ENCODE peak calls at places on chromosomes 2 and 18, in ten cellular contexts. A is transverse colon, J is Caco-2, O is GM23338, W is fibroblast of pulmonary artery, Z is uterus, I is foreskin fibroblast, B is GM12864, L is GM10248, Y is dorsolateral prefrontal cortex. R is an unnamed sample.

GRCh38 chr18:13530879-13531387 is 195.4 kb downstream of the FAM210A start:
- DNase-seq in A (peak; percentile 62), J (no peak), O (peak; percentile 50), W (peak; percentile 55), Z (peak; percentile 61), I (peak; percentile 14), B (no peak), L (peak; percentile 48), Y (peak; percentile 48), R (no peak)

GRCh38 chr18:79476031-79476917 is 80.5 kb downstream of the NFATC1 start:
- DNase-seq in A (no peak), J (no peak), O (no peak), W (no peak), Z (no peak), I (no peak), B (no peak), L (no peak), Y (no peak), R (no peak)

GRCh38 chr2:229081411-229081810 is 189.7 kb downstream of the PID1 start:
- DNase-seq in A (no peak), J (no peak), O (peak; percentile 8), W (no peak), Z (no peak), I (peak; percentile 55), B (no peak), L (no peak), Y (no peak), R (no peak)

GRCh38 chr2:122210898-122211605 is 455.6 kb downstream of the TSN start:
- DNase-seq in A (no peak), J (no peak), O (no peak), W (no peak), Z (no peak), I (no peak), B (no peak), L (no peak), Y (no peak), R (no peak)

GRCh38 chr2:191916826-191917225 is 69.9 kb upstream of the CAVIN2 start:
- DNase-seq in A (no peak), J (no peak), O (no peak), W (no peak), Z (no peak), I (no peak), B (no peak), L (no peak), Y (no peak), R (no peak)

GRCh38 chr2:46387886-46388515 is 90.8 kb downstream of the EPAS1 start:
- DNase-seq in A (no peak), J (no peak), O (no peak), W (no peak), Z (peak; percentile 6), I (no peak), B (no peak), L (no peak), Y (no peak), R (no peak)

GRCh38 chr2:174654429-174654941 is 56.9 kb upstream of the WIPF1 start:
- DNase-seq in A (no peak), J (no peak), O (no peak), W (peak; percentile 46), Z (no peak), I (no peak), B (no peak), L (no peak), Y (no peak), R (no peak)

GRCh38 chr18:46702399-46702798 is 45.4 kb upstream of the LOXHD1 start:
- DNase-seq in A (no peak), J (no peak), O (no peak), W (no peak), Z (no peak), I (no peak), B (no peak), L (no peak), Y (peak; percentile 89), R (no peak)

GRCh38 chr18:32773187-32773712 is 427 bp upstream of the KLHL14 start:
- DNase-seq in A (no peak), J (no peak), O (no peak), W (no peak), Z (no peak), I (no peak), B (no peak), L (no peak), Y (no peak), R (no peak)

GRCh38 chr2:236731767-236732580 is 162.3 kb downstream of the ACKR3 start:
- DNase-seq in A (peak; percentile 49), J (no peak), O (no peak), W (peak; percentile 79), Z (peak; percentile 66), I (no peak), B (no peak), L (no peak), Y (peak; percentile 70), R (no peak)

GRCh38 chr2:206250041-206250897 is 24.2 kb upstream of the ZDBF2 start:
- DNase-seq in A (no peak), J (no peak), O (peak; percentile 70), W (peak; percentile 17), Z (no peak), I (no peak), B (no peak), L (peak; percentile 49), Y (no peak), R (no peak)

GRCh38 chr2:130374587-130375290 is 18.9 kb downstream of the PTPN18 start:
- DNase-seq in A (no peak), J (no peak), O (no peak), W (peak; percentile 44), Z (no peak), I (peak; percentile 44), B (no peak), L (no peak), Y (no peak), R (no peak)

GRCh38 chr2:24834733-24835395 is 41.6 kb downstream of the CENPO start:
- DNase-seq in A (no peak), J (no peak), O (no peak), W (no peak), Z (no peak), I (no peak), B (no peak), L (no peak), Y (no peak), R (no peak)

GRCh38 chr2:24831736-24832421 is 38.7 kb downstream of the CENPO start:
- DNase-seq in A (no peak), J (peak; percentile 30), O (no peak), W (no peak), Z (no peak), I (no peak), B (no peak), L (no peak), Y (peak; percentile 40), R (no peak)

GRCh38 chr2:24832526-24832925 is 39.3 kb downstream of the CENPO start:
- DNase-seq in A (no peak), J (no peak), O (no peak), W (no peak), Z (no peak), I (no peak), B (no peak), L (no peak), Y (no peak), R (no peak)

GRCh38 chr2:24833821-24834732 is 40.9 kb downstream of the CENPO start:
- DNase-seq in A (no peak), J (no peak), O (no peak), W (no peak), Z (no peak), I (no peak), B (no peak), L (no peak), Y (no peak), R (no peak)

GRCh38 chr2:24832991-24833671 is 39.9 kb downstream of the CENPO start:
- DNase-seq in A (no peak), J (no peak), O (no peak), W (no peak), Z (no peak), I (no peak), B (no peak), L (no peak), Y (no peak), R (no peak)
- TF ChIP-seq CTCF in A (no peak), J (no peak), O (no peak), W (no peak), Z (no peak), I (no peak), B (no peak), L (no peak), Y (no peak), R (no peak)

DNA sequence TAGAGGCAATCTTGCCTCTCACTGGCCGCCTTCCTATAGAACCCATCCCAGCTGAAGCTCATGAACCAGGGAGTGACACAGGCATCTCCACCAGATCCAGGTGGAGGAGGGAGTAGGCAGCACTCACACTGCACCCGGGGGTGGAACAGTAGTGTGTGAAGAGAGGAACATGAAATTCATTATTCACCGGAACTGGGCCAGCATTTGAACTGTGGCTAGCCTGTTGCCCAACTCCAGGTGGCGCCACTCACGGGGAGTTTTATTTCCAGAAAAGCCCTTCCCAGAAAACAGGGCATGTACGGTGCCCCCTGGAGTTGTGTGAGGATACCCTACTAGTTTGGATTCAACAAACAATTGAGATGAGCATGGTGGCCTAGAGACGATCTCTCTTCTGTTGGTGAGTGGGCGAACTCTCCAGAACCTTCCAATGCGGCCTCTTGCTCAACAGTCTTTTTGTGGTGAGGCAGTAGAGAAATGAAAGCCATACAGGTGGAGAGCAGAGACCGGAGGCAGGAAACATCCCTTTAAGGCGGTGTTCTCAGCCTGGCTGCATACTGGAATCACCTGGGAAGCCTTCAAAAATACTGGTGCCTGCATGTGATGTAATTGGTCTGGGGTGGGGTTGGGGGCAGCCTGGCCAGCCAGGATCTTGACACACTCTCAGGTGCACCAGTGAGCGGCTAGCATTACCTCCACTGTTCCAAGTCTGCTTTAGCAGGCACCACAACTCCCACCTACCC is 73.5 kb upstream of the NEDD4L start:
- DNase-seq in A (no peak), J (no peak), O (peak; percentile 88), W (no peak), Z (no peak), I (no peak), B (no peak), L (no peak), Y (no peak), R (no peak)
- TF ChIP-seq CTCF in A (no peak), J (no peak), O (peak; percentile 82), W (peak; percentile 23), Z (no peak), I (peak; percentile 35), B (peak; percentile 39), L (peak; percentile 23), Y (no peak), R (no peak)

GRCh38 chr2:170770304-170771048 is at the start of gene ERICH2:
- DNase-seq in A (peak; percentile 86), J (peak; percentile 93), O (peak; percentile 95), W (peak; percentile 34), Z (peak; percentile 71), I (peak; percentile 57), B (no peak), L (peak; percentile 92), Y (peak; percentile 19), R (no peak)
- TF ChIP-seq CTCF in A (no peak), J (peak; percentile 31), O (peak; percentile 30), W (no peak), Z (no peak), I (peak; percentile 8), B (peak; percentile 11), L (no peak), Y (peak; percentile 9), R (no peak)

DNA sequence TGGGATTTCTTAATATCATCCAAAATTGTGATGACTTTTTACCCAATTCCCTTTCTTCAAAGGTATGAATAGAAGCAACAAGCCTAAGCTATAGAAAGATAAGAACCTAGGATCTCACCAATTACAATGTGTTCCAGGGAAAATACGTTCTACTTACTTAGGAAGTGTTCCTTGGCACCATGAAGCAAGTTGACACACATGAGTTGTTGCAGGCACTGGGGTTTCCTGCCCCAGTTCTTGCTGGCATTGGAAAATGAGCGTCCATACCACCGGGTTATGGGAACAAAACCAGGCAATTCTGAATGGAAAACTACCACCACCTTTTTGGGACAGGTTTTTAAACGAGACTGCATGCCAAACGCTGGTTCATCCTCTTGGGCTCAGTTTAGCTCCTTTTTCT is 46.2 kb downstream of the CCBE1 start:
- DNase-seq in A (no peak), J (no peak), O (no peak), W (no peak), Z (no peak), I (no peak), B (no peak), L (no peak), Y (no peak), R (no peak)
- TF ChIP-seq CTCF in A (no peak), J (no peak), O (no peak), W (no peak), Z (no peak), I (no peak), B (no peak), L (no peak), Y (no peak), R (no peak)

R was measured in omental fat pad.